ENCODE peak calls at places on chromosome 4, in five cellular contexts. Y, J, W, B and T are unnamed samples.
A peak's percentile ranks its signal among the peaks of the same experiment; 100 is the strongest.

GRCh38 chr4:79241846-79242245 is 84.0 kb downstream of the NAA11 start:
- DNase-seq in Y (no peak), J (no peak), W (no peak), B (no peak), T (no peak)

GRCh38 chr4:178963646-178964045 is 1521.4 kb upstream of the AGA start:
- DNase-seq in Y (no peak), J (no peak), W (no peak), B (no peak), T (no peak)

GRCh38 chr4:109648266-109648996 is 54.8 kb downstream of the CASP6 start:
- DNase-seq in Y (no peak), J (no peak), W (no peak), B (no peak), T (peak; percentile 32)

GRCh38 chr4:126807132-126807531 is 825.6 kb upstream of the INTU start:
- DNase-seq in Y (no peak), J (no peak), W (no peak), B (no peak), T (no peak)

GRCh38 chr4:152536545-152537182 is 772 bp upstream of the FBXW7 start:
- DNase-seq in Y (no peak), J (peak; percentile 23), W (no peak), B (no peak), T (peak; percentile 47)

GRCh38 chr4:183409956-183410355 is 34.5 kb upstream of the CDKN2AIP start:
- DNase-seq in Y (no peak), J (no peak), W (no peak), B (no peak), T (no peak)

GRCh38 chr4:141486375-141486997 is 149.9 kb upstream of the IL15 start:
- DNase-seq in Y (no peak), J (no peak), W (no peak), B (no peak), T (no peak)

GRCh38 chr4:21947768-21948346 is 715 bp downstream of the KCNIP4 start:
- DNase-seq in Y (no peak), J (no peak), W (no peak), B (no peak), T (no peak)

GRCh38 chr4:8592366-8593267 is at the start of gene CPZ:
- DNase-seq in Y (no peak), J (no peak), W (no peak), B (no peak), T (no peak)

GRCh38 chr4:94349193-94349592 is 6.6 kb upstream of the HPGDS start:
- DNase-seq in Y (no peak), J (no peak), W (no peak), B (no peak), T (no peak)

GRCh38 chr4:127006509-127006908 is 626.2 kb upstream of the INTU start:
- DNase-seq in Y (no peak), J (no peak), W (no peak), B (no peak), T (no peak)

GRCh38 chr4:98606879-98607278 is 51.5 kb downstream of the TSPAN5 start:
- DNase-seq in Y (no peak), J (no peak), W (no peak), B (no peak), T (no peak)

GRCh38 chr4:185392156-185392555 is 3.6 kb downstream of the LRP2BP start:
- DNase-seq in Y (no peak), J (no peak), W (no peak), B (no peak), T (no peak)

DNA sequence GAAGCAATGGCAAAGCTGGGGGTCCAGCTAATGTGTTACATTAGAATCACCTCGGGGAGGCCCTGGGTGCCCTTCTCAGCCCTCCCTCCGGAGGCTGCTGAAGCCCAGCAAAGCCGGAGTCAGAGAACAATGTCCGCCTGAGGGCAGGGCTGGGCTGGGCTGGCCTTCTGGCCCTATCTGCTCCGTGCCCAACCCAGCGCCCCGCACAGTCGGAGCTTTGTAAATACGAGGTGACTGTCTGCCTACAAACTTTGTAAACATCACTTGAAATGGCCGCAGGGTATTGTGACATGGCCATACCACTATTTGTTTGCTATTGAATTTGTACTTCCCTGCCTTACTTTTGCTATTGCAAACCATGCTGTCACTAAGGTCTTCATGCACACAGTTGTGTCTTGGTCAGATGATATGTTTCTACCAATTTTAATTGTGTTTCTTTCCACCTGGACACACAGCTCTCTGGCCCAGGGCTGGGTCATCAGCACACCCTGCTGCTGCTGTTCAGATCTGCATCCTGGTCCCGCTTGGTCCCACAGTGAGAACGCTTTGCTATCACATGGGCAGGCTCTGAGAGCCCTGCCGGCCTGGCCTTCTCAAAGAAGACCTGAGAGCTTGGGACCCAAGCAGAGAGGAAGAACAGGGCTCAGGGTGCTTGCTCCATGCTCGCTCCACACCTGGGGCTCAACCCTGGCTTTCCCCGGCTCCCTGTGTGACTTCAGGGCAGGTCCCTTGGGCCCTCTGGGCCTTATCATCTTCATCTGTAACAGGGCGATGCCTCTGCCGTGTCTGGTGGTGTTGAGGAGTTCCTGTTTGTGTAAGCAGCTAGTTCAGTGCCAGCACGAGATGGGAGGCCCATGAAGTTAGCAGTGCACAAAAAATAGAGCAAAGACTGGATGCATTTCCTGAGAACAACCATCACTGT is 2.2 kb downstream of the S100P start:
- DNase-seq in Y (no peak), J (peak; percentile 46), W (peak; percentile 90), B (no peak), T (no peak)
- TF ChIP-seq CTCF in Y (no peak), J (no peak), W (no peak), B (no peak), T (no peak)

GRCh38 chr4:139617702-139618490 is 47.7 kb upstream of the MGST2 start:
- DNase-seq in Y (no peak), J (no peak), W (no peak), B (no peak), T (no peak)
- TF ChIP-seq CTCF in Y (peak; percentile 45), J (peak; percentile 11), W (no peak), B (peak; percentile 34), T (no peak)

DNA sequence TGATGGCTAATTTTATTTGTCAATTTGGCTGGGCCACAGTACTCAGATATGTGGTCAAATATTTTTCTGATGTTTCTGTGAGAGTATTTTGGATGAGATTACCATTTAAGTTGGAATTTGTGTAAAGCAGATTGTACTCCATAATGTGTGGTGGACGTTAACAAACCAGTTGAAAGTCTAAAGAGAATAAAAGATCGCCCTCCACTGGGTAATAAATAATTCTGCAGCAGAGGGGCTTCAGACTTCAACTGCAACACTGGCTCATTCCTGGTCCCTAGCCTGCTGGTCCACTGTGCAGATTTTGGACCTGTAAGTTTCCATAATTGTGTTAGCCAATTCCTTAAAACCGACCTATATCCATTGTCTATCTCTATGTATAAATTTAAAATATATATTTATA is 540.3 kb downstream of the PCDH18 start:
- DNase-seq in Y (no peak), J (no peak), W (no peak), B (no peak), T (no peak)
- TF ChIP-seq CTCF in Y (no peak), J (no peak), W (no peak), B (no peak), T (no peak)

DNA sequence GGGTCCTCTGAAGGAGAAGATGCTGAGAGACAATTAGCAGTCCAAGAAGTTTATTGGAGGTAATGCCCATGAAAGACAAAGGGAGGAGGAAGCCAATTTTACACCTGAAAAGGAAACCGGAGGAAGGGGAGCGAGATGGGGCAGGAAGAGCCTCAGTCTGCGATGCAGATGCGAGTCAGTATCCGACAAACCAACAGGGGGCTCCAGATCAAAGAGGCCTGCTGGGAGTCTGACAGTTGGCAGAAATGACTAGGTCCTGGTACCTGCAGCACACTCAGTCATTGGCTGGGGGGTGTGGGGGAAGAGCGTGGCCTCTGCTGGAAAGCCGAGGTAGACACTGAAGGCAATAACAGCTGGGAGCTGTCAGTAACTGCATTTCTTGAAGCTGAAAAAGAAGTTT is 231.1 kb upstream of the CENPE start:
- DNase-seq in Y (no peak), J (no peak), W (no peak), B (no peak), T (peak; percentile 28)
- TF ChIP-seq CTCF in Y (no peak), J (no peak), W (no peak), B (no peak), T (no peak)

GRCh38 chr4:169582203-169582602 is 30.2 kb downstream of the NEK1 start:
- DNase-seq in Y (no peak), J (no peak), W (no peak), B (no peak), T (no peak)
- TF ChIP-seq CTCF in Y (no peak), J (no peak), W (no peak), B (no peak), T (no peak)

DNA sequence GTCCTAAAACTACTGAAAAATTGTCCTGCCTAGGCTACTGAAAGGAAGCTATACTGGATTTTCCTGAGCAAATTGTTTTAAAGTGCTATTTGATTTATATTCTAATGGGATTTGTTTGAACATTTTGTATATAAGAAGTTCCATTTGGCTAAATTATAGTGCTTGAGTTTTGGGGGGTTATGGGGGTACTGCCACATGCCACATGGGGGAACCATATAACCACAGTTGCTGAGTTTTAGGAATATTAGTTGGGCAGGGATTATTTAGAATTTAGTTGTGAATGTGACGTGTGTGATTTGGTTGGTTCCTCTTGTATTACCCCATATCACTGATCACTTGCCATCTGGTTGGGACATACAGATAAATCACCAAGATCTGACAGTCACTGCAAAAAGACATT is 224.5 kb upstream of the TAPT1 start:
- DNase-seq in Y (no peak), J (no peak), W (no peak), B (no peak), T (no peak)
- TF ChIP-seq CTCF in Y (no peak), J (no peak), W (no peak), B (peak; percentile 25), T (no peak)

GRCh38 chr4:2833671-2834000 is 10.0 kb upstream of the ADD1 start:
- DNase-seq in Y (no peak), J (no peak), W (no peak), B (no peak), T (no peak)
- TF ChIP-seq CTCF in Y (no peak), J (no peak), W (no peak), B (no peak), T (no peak)

DNA sequence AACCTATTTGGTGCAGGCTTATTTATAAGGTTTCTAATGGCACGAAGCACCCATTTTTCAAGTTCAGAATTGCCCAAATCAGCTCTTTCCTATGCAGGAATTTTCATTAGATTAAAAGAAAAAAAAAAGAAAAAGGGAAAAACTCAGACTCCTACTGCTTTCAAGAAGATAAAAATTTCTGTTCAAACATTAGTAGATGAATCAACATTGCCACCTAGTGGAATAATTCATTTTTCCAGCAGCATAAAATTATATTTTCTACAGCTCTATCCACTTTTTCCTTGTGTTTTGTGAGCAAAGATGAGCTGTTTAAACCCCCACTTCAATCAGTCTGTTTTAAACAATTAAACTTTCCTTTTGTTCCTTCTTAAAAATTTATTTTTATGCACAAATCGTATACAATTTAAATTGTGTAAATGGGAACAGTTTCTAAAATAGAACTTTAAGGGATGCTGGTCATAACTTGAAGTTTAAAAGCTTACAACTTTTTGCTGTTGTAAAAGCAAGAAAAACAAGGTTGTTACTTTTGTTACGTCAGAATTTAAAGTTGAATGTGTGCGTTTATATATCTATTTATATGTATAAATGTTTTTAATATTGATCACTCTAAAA is 309.8 kb downstream of the ARAP2 start:
- DNase-seq in Y (no peak), J (no peak), W (no peak), B (no peak), T (no peak)
- TF ChIP-seq CTCF in Y (peak; percentile 74), J (peak; percentile 53), W (peak; percentile 36), B (peak; percentile 59), T (peak; percentile 27)